ENCODE peak calls at places on chromosome 20, in four cellular contexts. I is breast epithelium, Y is heart left ventricle, F is testis. D is an unnamed sample.

GRCh38 chr20:48743807-48744206 is 84.0 kb downstream of the PREX1 start:
- DNase-seq in I (no peak), Y (no peak), F (no peak), D (no peak)

GRCh38 chr20:43220612-43221011 is 30.9 kb upstream of the PTPRT start:
- DNase-seq in I (no peak), Y (no peak), F (no peak), D (no peak)

GRCh38 chr20:32456869-32457421 is 98.8 kb downstream of the ASXL1 start:
- DNase-seq in I (no peak), Y (no peak), F (peak), D (peak)

GRCh38 chr20:57748601-57749130 is 38.9 kb upstream of the PMEPA1 start:
- DNase-seq in I (peak), Y (peak), F (peak), D (peak)

GRCh38 chr20:59153355-59153681 is 10.3 kb upstream of the ZNF831 start:
- DNase-seq in I (peak), Y (peak), F (peak), D (no peak)

GRCh38 chr20:15875446-15875845 is 697.8 kb downstream of the KIF16B start:
- DNase-seq in I (no peak), Y (no peak), F (peak), D (no peak)

GRCh38 chr20:47150403-47151152 is 205.9 kb downstream of the ZMYND8 start:
- DNase-seq in I (no peak), Y (peak), F (peak), D (peak)

GRCh38 chr20:49573900-49574416 is 6.0 kb upstream of the PTGIS start:
- DNase-seq in I (no peak), Y (no peak), F (no peak), D (no peak)

GRCh38 chr20:5173763-5174162 is 47.0 kb downstream of the CDS2 start:
- DNase-seq in I (no peak), Y (no peak), F (no peak), D (no peak)

GRCh38 chr20:12554416-12554815 is 454.4 kb upstream of the SPTLC3 start:
- DNase-seq in I (no peak), Y (no peak), F (no peak), D (no peak)

GRCh38 chr20:47678536-47678935 is 106.7 kb downstream of the SULF2 start:
- DNase-seq in I (no peak), Y (no peak), F (no peak), D (no peak)

GRCh38 chr20:11452326-11452725 is 465.4 kb upstream of the BTBD3 start:
- DNase-seq in I (no peak), Y (no peak), F (no peak), D (no peak)

GRCh38 chr20:5918856-5919633 is 31.3 kb downstream of the TRMT6 start:
- DNase-seq in I (no peak), Y (no peak), F (no peak), D (no peak)

GRCh38 chr20:41072099-41072798 is 43.6 kb downstream of the TOP1 start:
- DNase-seq in I (peak), Y (peak), F (no peak), D (peak)

GRCh38 chr20:56595746-56596478 is 33.2 kb upstream of the TFAP2C start:
- DNase-seq in I (no peak), Y (no peak), F (no peak), D (no peak)

GRCh38 chr20:30816182-30816645 is 441.2 kb upstream of the DEFB115 start:
- DNase-seq in I (no peak), Y (peak), F (peak), D (peak)

GRCh38 chr20:41205313-41205712 is 68.0 kb downstream of the PLCG1 start:
- DNase-seq in I (no peak), Y (peak), F (no peak), D (no peak)

GRCh38 chr20:48635791-48636267 is 192.0 kb downstream of the PREX1 start:
- DNase-seq in I (no peak), Y (peak), F (peak), D (peak)

DNA sequence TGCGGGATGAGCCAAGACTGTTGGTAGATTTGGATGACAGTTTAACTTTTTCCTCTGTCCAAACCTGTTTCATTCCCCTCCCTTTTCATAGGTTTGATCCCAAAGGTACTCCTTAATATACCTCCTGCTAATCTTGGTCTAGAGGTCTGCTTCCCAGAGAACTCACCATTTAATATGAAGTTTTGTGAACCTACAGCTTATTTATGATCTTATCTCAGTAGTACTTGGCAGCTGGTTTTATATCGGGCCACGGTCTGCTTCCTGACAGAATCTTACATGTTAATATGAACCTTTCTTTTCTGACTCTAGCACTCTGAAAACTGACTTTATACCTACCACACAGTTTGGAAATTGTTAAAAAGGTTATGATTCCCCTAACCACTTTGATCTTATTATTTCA is 138.7 kb downstream of the MACROD2 start:
- DNase-seq in I (no peak), Y (no peak), F (no peak), D (no peak)
- TF ChIP-seq POLR2A in I (no peak), Y (no peak), F (no peak), D (no peak)

GRCh38 chr20:63641792-63642517 is 11.3 kb downstream of the STMN3 start:
- DNase-seq in I (peak), Y (peak), F (peak), D (peak)
- TF ChIP-seq POLR2A in I (no peak), Y (no peak), F (no peak), D (no peak)

DNA sequence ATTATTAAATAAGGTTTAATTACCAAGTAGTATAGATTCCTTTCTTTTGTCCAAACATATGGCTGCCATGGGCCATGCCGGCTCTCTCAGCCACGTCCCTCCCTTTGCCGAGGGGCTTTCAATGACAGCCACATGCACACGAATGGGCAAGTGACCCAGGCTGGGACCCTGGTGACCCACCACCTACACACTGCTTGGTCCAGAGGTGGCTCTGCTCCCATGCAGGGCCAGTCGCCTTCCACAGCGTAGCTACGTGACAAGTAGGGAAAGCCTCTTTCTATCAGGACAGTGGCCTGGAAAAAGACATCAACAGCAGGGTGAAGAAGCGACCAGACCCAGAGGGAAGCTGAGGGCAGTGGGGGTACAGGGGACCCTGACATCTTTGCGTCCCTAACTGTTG is 152.8 kb upstream of the CST7 start:
- DNase-seq in I (no peak), Y (no peak), F (no peak), D (no peak)
- TF ChIP-seq POLR2A in I (no peak), Y (no peak), F (no peak), D (no peak)

GRCh38 chr20:3209023-3209945 is at the start of gene ITPA:
- DNase-seq in I (no peak), Y (peak), F (peak), D (peak)
- TF ChIP-seq POLR2A in I (no peak), Y (peak), F (no peak), D (peak)

GRCh38 chr20:45902199-45902701 is 9.7 kb downstream of the PLTP start:
- DNase-seq in I (no peak), Y (no peak), F (no peak), D (no peak)
- TF ChIP-seq POLR2A in I (no peak), Y (no peak), F (no peak), D (no peak)

GRCh38 chr20:63498950-63499332 is at the start of gene EEF1A2:
- DNase-seq in I (no peak), Y (no peak), F (no peak), D (peak)
- TF ChIP-seq POLR2A in I (no peak), Y (peak), F (no peak), D (no peak)

D was measured in erythroblast.